ENCODE peak calls at places on chromosomes 1 and 21, in four cellular contexts. Y, I, U and T are unnamed samples.

GRCh38 chr1:176604461-176604860 is 141.5 kb downstream of the PAPPA2 start:
- DNase-seq in Y (no peak), I (no peak), U (no peak), T (no peak)

GRCh38 chr1:42419449-42419848 is 36.4 kb downstream of the ZMYND12 start:
- DNase-seq in I (peak), U (no peak), Y (no peak), T (no peak)

GRCh38 chr1:248804771-248805681 is 20.7 kb downstream of the SH3BP5L start:
- DNase-seq in U (peak), I (no peak), Y (no peak), T (no peak)

GRCh38 chr21:35254006-35254751 is 205.1 kb upstream of the RUNX1 start:
- DNase-seq in U (no peak), Y (no peak), I (no peak), T (no peak)

GRCh38 chr1:180566495-180566894 is 7.7 kb downstream of the OVAAL start:
- DNase-seq in U (no peak), I (no peak), Y (no peak), T (no peak)

GRCh38 chr1:2496087-2496622 is 20.1 kb downstream of the PLCH2 start:
- DNase-seq in Y (no peak), U (peak), I (no peak), T (no peak)

GRCh38 chr1:203627819-203628184 is 1.2 kb downstream of the ATP2B4 start:
- DNase-seq in I (no peak), Y (no peak), U (peak), T (no peak)

GRCh38 chr1:221724931-221725605 is 16.8 kb downstream of the DUSP10 start:
- DNase-seq in U (no peak), I (no peak), Y (no peak), T (no peak)

GRCh38 chr1:238340989-238341388 is 450.3 kb upstream of the ZP4 start:
- DNase-seq in I (no peak), Y (no peak), U (no peak), T (no peak)

GRCh38 chr1:152037920-152038658 is 1.3 kb upstream of the S100A11 start:
- DNase-seq in U (peak), I (no peak), Y (no peak), T (no peak)

GRCh38 chr1:65068202-65069011 is 79.6 kb upstream of the AK4 start:
- DNase-seq in I (no peak), Y (no peak), U (peak), T (no peak)

GRCh38 chr1:31189696-31190674 is 49.7 kb downstream of the NKAIN1 start:
- DNase-seq in U (no peak), I (no peak), Y (no peak), T (no peak)

GRCh38 chr1:24635195-24635843 is 7.8 kb upstream of the SRRM1 start:
- DNase-seq in U (peak), I (no peak), Y (no peak), T (no peak)

GRCh38 chr1:77847621-77848080 is 40.8 kb upstream of the NEXN start:
- DNase-seq in U (no peak), I (no peak), Y (no peak), T (no peak)

GRCh38 chr1:67019121-67019520 is 34.8 kb downstream of the SLC35D1 start:
- DNase-seq in U (no peak), Y (no peak), I (no peak), T (no peak)

GRCh38 chr1:100604372-100604771 is 66.4 kb downstream of the GPR88 start:
- DNase-seq in U (no peak), Y (no peak), I (no peak), T (no peak)

GRCh38 chr1:25568090-25568833 is 24.9 kb downstream of the LDLRAP1 start:
- DNase-seq in Y (peak), I (no peak), U (no peak), T (no peak)

GRCh38 chr1:46533179-46533864 is 18.1 kb downstream of the KNCN start:
- DNase-seq in Y (no peak), U (no peak), I (peak), T (no peak)

GRCh38 chr21:26093094-26093493 is 77.5 kb downstream of the APP start:
- DNase-seq in I (no peak), Y (no peak), U (no peak), T (no peak)

GRCh38 chr1:205440476-205441317 is 15.1 kb downstream of the BLACAT1 start:
- DNase-seq in U (peak), Y (no peak), I (no peak), T (no peak)

GRCh38 chr1:116927049-116927798 is 17.5 kb downstream of the PTGFRN start:
- DNase-seq in U (no peak), I (no peak), Y (no peak), T (no peak)

GRCh38 chr21:31337086-31337485 is 7.0 kb downstream of the TIAM1 start:
- DNase-seq in Y (no peak), I (no peak), U (no peak), T (no peak)

GRCh38 chr1:94978401-94978800 is 51.5 kb upstream of the CNN3 start:
- DNase-seq in U (no peak), Y (no peak), I (no peak), T (no peak)

GRCh38 chr1:38166461-38166860 is 119.9 kb upstream of the POU3F1 start:
- DNase-seq in I (no peak), U (no peak), Y (no peak), T (no peak)

GRCh38 chr1:113073457-113073950 is 506 bp downstream of the LRIG2 start:
- DNase-seq in Y (peak), I (no peak), U (peak), T (no peak)

GRCh38 chr1:193060938-193061337 is 1.5 kb downstream of the RO60 start:
- DNase-seq in Y (no peak), I (peak), U (peak), T (no peak)

GRCh38 chr1:182301467-182302198 is 90.0 kb downstream of the GLUL start:
- DNase-seq in Y (no peak), I (no peak), U (no peak), T (no peak)

GRCh38 chr1:28646040-28646439 is 2.4 kb upstream of the RNU11 start:
- DNase-seq in Y (no peak), I (no peak), U (no peak), T (no peak)

GRCh38 chr1:28642847-28643635 is at the start of gene TAF12:
- DNase-seq in I (peak), U (peak), Y (peak), T (peak)

DNA sequence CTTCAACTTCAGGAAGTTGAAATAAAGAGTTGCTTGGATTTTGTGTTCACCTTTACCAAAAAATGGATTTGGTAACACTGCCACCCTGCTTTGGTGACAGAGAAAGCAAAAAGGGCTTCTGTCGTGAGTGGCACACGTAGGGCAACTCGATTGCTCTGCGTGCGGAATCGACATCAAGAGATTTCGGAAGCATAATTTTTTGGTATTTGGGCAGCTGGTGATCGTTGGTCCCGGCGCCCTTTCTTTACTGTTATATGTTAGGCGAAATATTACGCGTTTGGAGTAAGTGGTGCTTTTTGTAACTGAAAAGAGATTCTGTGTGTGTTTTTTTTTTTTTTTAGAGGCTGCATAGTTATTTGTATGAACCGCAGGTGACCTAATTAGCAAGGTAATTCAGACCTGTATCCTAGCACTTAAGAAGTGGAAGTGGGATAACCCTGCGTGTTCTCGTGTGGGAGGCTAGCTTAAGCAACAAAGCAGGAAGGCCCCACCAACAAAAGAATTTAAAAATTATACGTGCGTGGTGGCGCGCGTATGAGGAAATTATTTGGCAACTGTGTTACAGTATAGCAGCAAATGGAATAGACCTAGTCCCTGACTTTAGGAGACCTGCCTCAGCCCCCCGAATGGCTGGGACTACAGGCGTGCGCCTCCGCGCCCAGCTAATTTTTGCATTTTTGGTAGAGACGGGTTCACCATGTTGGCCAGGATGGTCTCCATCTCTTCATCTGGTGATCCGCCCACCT is at the start of gene RNU11:
- DNase-seq in Y (peak), U (peak), I (peak), T (peak)
- TF ChIP-seq CTCF in Y (no peak), U (no peak), I (no peak), T (no peak)

GRCh38 chr1:51789342-51789741 is 89.2 kb downstream of the NRDC start:
- DNase-seq in Y (no peak), I (no peak), U (no peak), T (no peak)

GRCh38 chr1:51788938-51789337 is 89.6 kb downstream of the NRDC start:
- DNase-seq in U (no peak), I (no peak), Y (no peak), T (no peak)

GRCh38 chr1:51791888-51792287 is 86.6 kb downstream of the NRDC start:
- DNase-seq in Y (no peak), U (no peak), I (no peak), T (no peak)

GRCh38 chr1:51792864-51793263 is 85.7 kb downstream of the NRDC start:
- DNase-seq in U (peak), I (no peak), Y (no peak), T (no peak)

GRCh38 chr1:51790385-51790784 is 88.1 kb downstream of the NRDC start:
- DNase-seq in Y (no peak), U (no peak), I (no peak), T (no peak)
- TF ChIP-seq CTCF in Y (no peak), U (no peak), I (no peak), T (no peak)

DNA sequence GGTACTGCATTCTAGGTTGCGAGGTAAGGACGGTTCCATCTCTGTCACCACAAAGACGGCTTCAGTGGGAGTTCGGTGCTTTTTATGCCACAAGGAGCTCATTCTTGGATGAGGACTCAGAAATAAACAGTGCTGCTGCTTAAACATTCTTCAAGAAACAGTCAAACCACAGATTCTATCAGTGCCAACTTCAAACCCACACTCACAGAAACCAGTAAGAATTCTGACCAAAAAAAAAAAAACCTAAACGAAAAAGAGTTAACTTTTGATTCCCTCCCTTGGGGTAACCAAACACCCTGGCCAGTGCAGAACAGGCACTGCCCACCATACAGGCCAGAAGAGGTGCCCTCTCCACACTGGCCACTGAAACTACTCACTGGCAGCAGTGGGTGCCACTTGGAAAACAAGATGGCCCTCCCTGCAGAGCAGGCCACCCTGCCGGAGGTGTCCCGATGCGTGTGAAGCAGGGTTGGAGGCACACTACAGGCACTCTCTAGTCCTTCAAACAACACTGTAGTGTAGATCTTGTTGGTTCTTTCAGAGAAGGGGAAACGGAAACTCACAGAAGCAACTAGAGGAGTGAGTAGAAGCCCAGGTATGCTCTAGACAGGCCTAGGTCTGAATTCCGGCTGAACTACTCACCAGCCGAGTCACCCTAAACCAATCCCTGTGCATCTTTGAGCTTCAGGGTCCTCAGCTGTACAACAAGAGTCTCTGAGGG is 87.3 kb upstream of the TLR5 start:
- DNase-seq in U (no peak), I (no peak), Y (no peak), T (no peak)
- TF ChIP-seq CTCF in U (no peak), I (no peak), Y (no peak), T (no peak)

DNA sequence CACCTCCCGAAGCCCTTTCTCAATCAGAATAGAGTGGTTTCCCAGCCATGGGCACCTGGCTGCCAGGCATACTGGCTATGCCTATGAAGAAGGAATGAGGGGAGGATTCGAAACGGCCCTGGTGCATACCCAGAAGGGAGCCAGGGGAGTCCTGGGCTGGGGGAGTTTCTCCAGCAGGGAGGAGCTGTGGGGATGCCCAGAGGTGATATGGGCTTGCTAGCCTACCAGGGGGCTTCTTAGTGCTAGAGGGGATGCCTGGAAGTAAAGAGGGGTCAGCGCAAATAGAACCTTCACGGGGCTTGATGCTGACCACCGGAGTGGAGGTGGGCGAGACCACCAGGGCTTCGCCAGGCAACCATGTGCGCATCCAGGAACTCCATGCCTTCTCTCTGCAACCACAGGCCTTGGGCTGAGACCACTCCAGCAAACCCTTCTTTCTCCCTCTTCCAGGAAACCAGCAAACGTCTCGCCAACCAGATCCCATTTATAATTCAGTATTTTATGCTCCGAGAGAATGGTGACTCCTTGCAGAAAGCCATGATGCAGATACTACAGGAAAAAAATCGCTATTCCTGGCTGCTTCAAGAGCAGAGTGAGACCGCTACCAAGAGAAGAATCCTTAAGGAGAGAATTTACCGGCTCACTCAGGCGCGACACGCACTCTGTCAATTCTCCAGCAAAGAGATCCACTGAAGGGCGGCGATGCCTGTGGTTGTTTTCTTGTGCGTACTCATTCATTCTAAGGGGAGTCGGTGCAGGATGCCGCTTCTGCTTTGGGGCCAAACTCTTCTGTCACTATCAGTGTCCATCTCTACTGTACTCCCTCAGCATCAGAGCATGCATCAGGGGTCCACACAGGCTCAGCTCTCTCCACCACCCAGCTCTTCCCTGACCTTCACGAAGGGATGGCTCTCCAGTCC is 18.2 kb upstream of the MX1 start:
- DNase-seq in Y (no peak), U (no peak), I (no peak), T (no peak)
- TF ChIP-seq CTCF in Y (no peak), U (no peak), I (no peak), T (no peak)

GRCh38 chr1:233376711-233377110 is 49.2 kb downstream of the MAP3K21 start:
- DNase-seq in Y (no peak), U (no peak), I (no peak), T (no peak)
- TF ChIP-seq CTCF in Y (no peak), U (peak), I (no peak), T (no peak)